ENCODE peak calls at places on chromosomes 12 and 14, in four cellular contexts. H is psoas muscle, B is GM23338, F is A549. E is an unnamed sample.

GRCh38 chr14:52299692-52300278 is 14.3 kb upstream of the PTGER2 start:
- DNase-seq in H (no peak), B (peak; percentile 66), F (peak; percentile 47), E (no peak)

GRCh38 chr12:95545731-95546490 is 5.4 kb downstream of the USP44 start:
- DNase-seq in H (no peak), B (peak; percentile 28), F (no peak), E (no peak)

GRCh38 chr12:102539651-102540553 is 59.5 kb upstream of the IGF1 start:
- DNase-seq in H (no peak), B (peak; percentile 9), F (peak; percentile 96), E (no peak)

GRCh38 chr12:68521321-68521839 is 89.3 kb upstream of the RAP1B start:
- DNase-seq in H (no peak), B (no peak), F (peak; percentile 23), E (peak; percentile 8)

GRCh38 chr14:65348137-65348536 is 64.4 kb upstream of the FUT8 start:
- DNase-seq in H (peak; percentile 55), B (no peak), F (no peak), E (no peak)

GRCh38 chr12:1835178-1836131 is 15.1 kb downstream of the LRTM2 start:
- DNase-seq in H (peak; percentile 38), B (no peak), F (no peak), E (no peak)

GRCh38 chr12:47802312-47802711 is 17.4 kb downstream of the HDAC7 start:
- DNase-seq in H (no peak), B (peak; percentile 77), F (no peak), E (no peak)

GRCh38 chr14:75141967-75142366 is 15.1 kb upstream of the NEK9 start:
- DNase-seq in H (no peak), B (peak; percentile 44), F (peak; percentile 55), E (no peak)

GRCh38 chr12:88300931-88301330 is 158.8 kb downstream of the TMTC3 start:
- DNase-seq in H (no peak), B (no peak), F (peak; percentile 79), E (no peak)

GRCh38 chr14:100623961-100624360 is 36.7 kb upstream of the BEGAIN start:
- DNase-seq in H (no peak), B (no peak), F (no peak), E (no peak)

GRCh38 chr12:22037952-22038351 is 8.1 kb upstream of the CMAS start:
- DNase-seq in H (no peak), B (no peak), F (no peak), E (no peak)

GRCh38 chr12:105951732-105952131 is 187.0 kb downstream of the NUAK1 start:
- DNase-seq in H (no peak), B (no peak), F (no peak), E (no peak)

GRCh38 chr14:46058964-46059580 is 592.5 kb downstream of the RPL10L start:
- DNase-seq in H (no peak), B (no peak), F (no peak), E (no peak)

GRCh38 chr14:69056389-69056788 is 77.3 kb upstream of the ACTN1 start:
- DNase-seq in H (no peak), B (peak; percentile 82), F (no peak), E (no peak)

GRCh38 chr14:33679025-33679424 is 271.8 kb downstream of the EGLN3 start:
- DNase-seq in H (no peak), B (no peak), F (no peak), E (no peak)

GRCh38 chr12:41224066-41224465 is 35.9 kb downstream of the PDZRN4 start:
- DNase-seq in H (no peak), B (no peak), F (no peak), E (no peak)

GRCh38 chr12:26156996-26157395 is 32.2 kb upstream of the BHLHE41 start:
- DNase-seq in H (no peak), B (no peak), F (no peak), E (no peak)

GRCh38 chr12:89707623-89707991 is 1.0 kb downstream of the ATP2B1 start:
- DNase-seq in H (peak; percentile 59), B (peak; percentile 68), F (no peak), E (no peak)

GRCh38 chr12:48037267-48037915 is 33.1 kb upstream of the COL2A1 start:
- DNase-seq in H (no peak), B (peak; percentile 98), F (no peak), E (no peak)

GRCh38 chr12:6264402-6265037 is 46.0 kb upstream of the PLEKHG6 start:
- DNase-seq in H (no peak), B (no peak), F (no peak), E (no peak)

GRCh38 chr12:52419656-52420055 is 13.5 kb upstream of the KRT82 start:
- DNase-seq in H (no peak), B (no peak), F (no peak), E (no peak)

GRCh38 chr12:108167974-108168373 is 38.9 kb downstream of the WSCD2 start:
- DNase-seq in H (no peak), B (no peak), F (no peak), E (no peak)

GRCh38 chr12:47343684-47344567 is 264.2 kb upstream of the AMIGO2 start:
- DNase-seq in H (no peak), B (no peak), F (no peak), E (no peak)

GRCh38 chr14:72614365-72614764 is 279.5 kb downstream of the DPF3 start:
- DNase-seq in H (no peak), B (no peak), F (no peak), E (no peak)

GRCh38 chr12:117212563-117213190 is 22.4 kb upstream of the FBXO21 start:
- DNase-seq in H (peak; percentile 68), B (peak; percentile 91), F (peak; percentile 79), E (no peak)

GRCh38 chr12:96719671-96720362 is 187.2 kb upstream of the NEDD1 start:
- DNase-seq in H (no peak), B (peak; percentile 11), F (no peak), E (no peak)

GRCh38 chr12:14548609-14549008 is 19.1 kb downstream of the PLBD1 start:
- DNase-seq in H (no peak), B (no peak), F (no peak), E (no peak)

GRCh38 chr12:120196363-120196762 is 1.8 kb upstream of the GCN1 start:
- DNase-seq in H (no peak), B (no peak), F (no peak), E (no peak)
- H3K4me1 ChIP-seq in H (peaks cover 60% of the 10 kb centered on the region), B (peaks cover 28% of the 10 kb centered on the region), F (peaks cover 54% of the 10 kb centered on the region), E (peaks cover 33% of the 10 kb centered on the region)

DNA sequence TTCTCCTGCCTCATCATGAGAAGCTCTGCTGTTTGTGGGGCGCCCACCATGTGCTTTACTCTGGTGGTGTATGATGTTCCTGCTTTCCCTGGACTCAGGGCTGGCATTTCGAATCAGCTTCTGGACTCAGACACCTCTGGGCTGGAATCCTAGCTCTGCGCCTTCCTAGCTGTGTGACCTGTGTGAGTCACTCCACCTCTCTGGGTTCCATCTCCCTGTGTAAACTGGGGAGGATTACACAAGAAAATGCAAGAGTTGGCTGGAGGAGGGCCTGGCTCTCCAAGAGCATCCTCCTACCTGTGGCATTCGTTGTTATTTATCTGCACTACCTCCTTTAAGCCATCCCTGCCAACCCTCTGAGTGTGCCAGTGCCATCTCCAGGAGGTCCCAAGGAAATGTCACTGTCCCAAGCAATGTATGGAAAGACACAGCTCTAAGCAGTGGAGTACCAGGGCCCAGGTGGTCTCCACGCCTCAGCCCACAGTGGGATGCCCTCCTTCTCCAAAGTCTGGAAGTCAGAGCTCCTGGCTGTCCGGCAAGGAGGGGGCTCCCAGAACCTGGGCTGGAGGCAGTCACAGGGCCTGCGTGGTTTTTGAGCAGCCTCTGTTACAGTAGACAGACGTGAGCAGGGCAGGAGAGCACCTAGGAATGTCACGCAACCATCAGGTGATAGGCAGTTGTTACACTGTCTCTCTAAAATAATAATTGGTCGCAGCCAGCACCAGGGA is 7.3 kb upstream of the TNFAIP2 start:
- DNase-seq in H (no peak), B (no peak), F (peak; percentile 72), E (no peak)
- H3K4me1 ChIP-seq in H (peaks cover 34% of the 10 kb centered on the region), B (peaks cover 5% of the 10 kb centered on the region), F (peaks cover 92% of the 10 kb centered on the region), E (peaks cover 24% of the 10 kb centered on the region)

GRCh38 chr14:84343637-84344036 is 1186.3 kb upstream of the FLRT2 start:
- DNase-seq in H (no peak), B (no peak), F (no peak), E (no peak)

DNA sequence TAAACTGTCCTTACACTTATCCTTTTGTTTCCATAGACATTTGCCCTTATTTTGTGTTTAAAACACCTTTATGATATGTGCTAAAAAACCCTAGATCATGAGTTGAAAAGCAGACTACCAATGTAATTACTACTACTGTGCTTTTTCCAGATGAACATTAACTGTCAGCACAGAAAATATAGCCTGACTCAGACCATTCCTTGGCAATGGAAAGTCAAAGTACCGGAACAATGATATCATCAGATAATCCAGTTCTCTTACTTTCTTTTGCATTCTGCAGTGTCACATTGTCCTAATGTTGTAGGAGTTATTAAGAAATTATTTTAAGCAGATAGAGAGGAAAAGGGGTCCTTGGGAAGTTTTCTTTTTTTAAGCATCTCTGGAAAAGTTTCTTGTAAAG is 1189.0 kb upstream of the FLRT2 start:
- DNase-seq in H (no peak), B (no peak), F (no peak), E (no peak)
- H3K4me1 ChIP-seq in H (no peaks in the 10 kb centered on the region), B (no peaks in the 10 kb centered on the region), F (no peaks in the 10 kb centered on the region), E (peaks cover 9% of the 10 kb centered on the region)

GRCh38 chr12:92158711-92159534 is 13.3 kb upstream of the BTG1 start:
- DNase-seq in H (no peak), B (no peak), F (no peak), E (no peak)
- H3K4me1 ChIP-seq in H (no peaks in the 10 kb centered on the region), B (no peaks in the 10 kb centered on the region), F (peaks cover 33% of the 10 kb centered on the region), E (peaks cover 11% of the 10 kb centered on the region)

E was measured in esophagus muscularis mucosa.